ENCODE peak calls at places on chromosomes 7 and 10, in four cellular contexts. One of them, this sample, is unnamed.

GRCh38 chr10:126963354-126963753 is 58.1 kb downstream of the DOCK1 start:
- DNase-seq in pancreas: no peak
- DNase-seq in body of pancreas: no peak
- DNase-seq in GM12878: no peak
- DNase-seq in this sample: no peak

GRCh38 chr7:123437447-123437995 is 96.9 kb downstream of the IQUB start:
- DNase-seq in pancreas: no peak
- DNase-seq in body of pancreas: no peak
- DNase-seq in GM12878: no peak
- DNase-seq in this sample: no peak

GRCh38 chr7:79734158-79734557 is 280.7 kb upstream of the MAGI2 start:
- DNase-seq in pancreas: no peak
- DNase-seq in body of pancreas: no peak
- DNase-seq in GM12878: no peak
- DNase-seq in this sample: no peak

GRCh38 chr10:62382831-62383230 is 8.7 kb downstream of the ZNF365 start:
- DNase-seq in pancreas: no peak
- DNase-seq in body of pancreas: no peak
- DNase-seq in GM12878: no peak
- DNase-seq in this sample: no peak

GRCh38 chr7:7051221-7051877 is 131.0 kb upstream of the C1GALT1 start:
- DNase-seq in pancreas: no peak
- DNase-seq in body of pancreas: no peak
- DNase-seq in GM12878: peak
- DNase-seq in this sample: peak

GRCh38 chr10:51422311-51423120 is 276.9 kb downstream of the CSTF2T start:
- DNase-seq in pancreas: no peak
- DNase-seq in body of pancreas: peak
- DNase-seq in GM12878: peak
- DNase-seq in this sample: peak

GRCh38 chr7:18916826-18917225 is 200.6 kb downstream of the TWIST1 start:
- DNase-seq in pancreas: no peak
- DNase-seq in body of pancreas: no peak
- DNase-seq in GM12878: no peak
- DNase-seq in this sample: no peak

GRCh38 chr10:21981118-21981517 is 22.4 kb downstream of the DNAJC1 start:
- DNase-seq in pancreas: no peak
- DNase-seq in body of pancreas: no peak
- DNase-seq in GM12878: no peak
- DNase-seq in this sample: no peak

GRCh38 chr7:105336009-105336408 is 52.7 kb downstream of the SRPK2 start:
- DNase-seq in pancreas: no peak
- DNase-seq in body of pancreas: no peak
- DNase-seq in GM12878: no peak
- DNase-seq in this sample: no peak

GRCh38 chr10:103281753-103282152 is 4.8 kb downstream of the INA start:
- DNase-seq in pancreas: no peak
- DNase-seq in body of pancreas: no peak
- DNase-seq in GM12878: no peak
- DNase-seq in this sample: no peak

GRCh38 chr7:464712-465461 is 54.8 kb downstream of the PDGFA start:
- DNase-seq in pancreas: peak
- DNase-seq in body of pancreas: peak
- DNase-seq in GM12878: no peak
- DNase-seq in this sample: peak

GRCh38 chr10:45408421-45409319 is 34.7 kb downstream of the ALOX5 start:
- DNase-seq in pancreas: no peak
- DNase-seq in body of pancreas: peak
- DNase-seq in GM12878: no peak
- DNase-seq in this sample: peak

GRCh38 chr7:16758634-16759602 is 5.4 kb downstream of the TSPAN13 start:
- DNase-seq in pancreas: no peak
- DNase-seq in body of pancreas: no peak
- DNase-seq in GM12878: no peak
- DNase-seq in this sample: no peak

GRCh38 chr7:88104732-88105131 is 115.1 kb downstream of the SRI start:
- DNase-seq in pancreas: no peak
- DNase-seq in body of pancreas: no peak
- DNase-seq in GM12878: no peak
- DNase-seq in this sample: no peak

GRCh38 chr10:131691481-131692090 is 209.2 kb upstream of the PPP2R2D start:
- DNase-seq in pancreas: no peak
- DNase-seq in body of pancreas: no peak
- DNase-seq in GM12878: no peak
- DNase-seq in this sample: no peak

GRCh38 chr10:126504051-126504760 is 115.9 kb upstream of the ADAM12 start:
- DNase-seq in pancreas: peak
- DNase-seq in body of pancreas: peak
- DNase-seq in GM12878: no peak
- DNase-seq in this sample: peak

GRCh38 chr7:3579638-3580219 is 278.7 kb downstream of the SDK1 start:
- DNase-seq in pancreas: no peak
- DNase-seq in body of pancreas: no peak
- DNase-seq in GM12878: no peak
- DNase-seq in this sample: no peak

GRCh38 chr7:2198206-2198605 is 34.5 kb downstream of the MAD1L1 start:
- DNase-seq in pancreas: no peak
- DNase-seq in body of pancreas: no peak
- DNase-seq in GM12878: no peak
- DNase-seq in this sample: no peak

GRCh38 chr7:16561943-16562342 is 35.3 kb downstream of the LRRC72 start:
- DNase-seq in pancreas: no peak
- DNase-seq in body of pancreas: no peak
- DNase-seq in GM12878: no peak
- DNase-seq in this sample: no peak

GRCh38 chr7:2959828-2960599 is 83.7 kb downstream of the CARD11 start:
- DNase-seq in pancreas: no peak
- DNase-seq in body of pancreas: no peak
- DNase-seq in GM12878: no peak
- DNase-seq in this sample: no peak

GRCh38 chr10:28432210-28432676 is 100.7 kb upstream of the WAC start:
- DNase-seq in pancreas: peak
- DNase-seq in body of pancreas: peak
- DNase-seq in GM12878: no peak
- DNase-seq in this sample: peak

GRCh38 chr7:4683043-4683883 is 1.2 kb downstream of the FOXK1 start:
- DNase-seq in pancreas: peak
- DNase-seq in body of pancreas: peak
- DNase-seq in GM12878: no peak
- DNase-seq in this sample: no peak

GRCh38 chr7:19773361-19773760 is at the start of gene TMEM196:
- DNase-seq in pancreas: peak
- DNase-seq in body of pancreas: no peak
- DNase-seq in GM12878: no peak
- DNase-seq in this sample: peak

GRCh38 chr7:138170959-138171703 is 94.9 kb downstream of the AKR1D1 start:
- DNase-seq in pancreas: no peak
- DNase-seq in body of pancreas: no peak
- DNase-seq in GM12878: peak
- DNase-seq in this sample: no peak

GRCh38 chr7:100897772-100898454 is 2.2 kb upstream of the ACHE start:
- DNase-seq in pancreas: no peak
- DNase-seq in body of pancreas: peak
- DNase-seq in GM12878: no peak
- DNase-seq in this sample: no peak

GRCh38 chr10:22437620-22438588 is 92.6 kb downstream of the SPAG6 start:
- DNase-seq in pancreas: no peak
- DNase-seq in body of pancreas: no peak
- DNase-seq in GM12878: no peak
- DNase-seq in this sample: peak

GRCh38 chr10:12418000-12418399 is 68.7 kb downstream of the CAMK1D start:
- DNase-seq in pancreas: no peak
- DNase-seq in body of pancreas: peak
- DNase-seq in GM12878: no peak
- DNase-seq in this sample: no peak

GRCh38 chr10:12708921-12709320 is 292.6 kb downstream of the CCDC3 start:
- DNase-seq in pancreas: no peak
- DNase-seq in body of pancreas: no peak
- DNase-seq in GM12878: no peak
- DNase-seq in this sample: no peak

GRCh38 chr7:82362129-82362528 is 81.4 kb downstream of the CACNA2D1 start:
- DNase-seq in pancreas: no peak
- DNase-seq in body of pancreas: no peak
- DNase-seq in GM12878: no peak
- DNase-seq in this sample: no peak

GRCh38 chr10:118110750-118111149 is 64.0 kb upstream of the RAB11FIP2 start:
- DNase-seq in pancreas: no peak
- DNase-seq in body of pancreas: no peak
- DNase-seq in GM12878: no peak
- DNase-seq in this sample: no peak

GRCh38 chr10:6140141-6140841 is 51.5 kb downstream of the RBM17 start:
- DNase-seq in pancreas: no peak
- DNase-seq in body of pancreas: no peak
- DNase-seq in GM12878: no peak
- DNase-seq in this sample: no peak

GRCh38 chr7:594920-595620 is 75.4 kb upstream of the PDGFA start:
- DNase-seq in pancreas: peak
- DNase-seq in body of pancreas: no peak
- DNase-seq in GM12878: no peak
- DNase-seq in this sample: no peak

GRCh38 chr7:42886866-42887509 is 24.9 kb downstream of the C7orf25 start:
- DNase-seq in pancreas: no peak
- DNase-seq in body of pancreas: no peak
- DNase-seq in GM12878: no peak
- DNase-seq in this sample: no peak

GRCh38 chr10:19719320-19719719 is 96.9 kb upstream of the PLXDC2 start:
- DNase-seq in pancreas: no peak
- DNase-seq in body of pancreas: no peak
- DNase-seq in GM12878: no peak
- DNase-seq in this sample: no peak

GRCh38 chr10:19710600-19710999 is 105.6 kb upstream of the PLXDC2 start:
- DNase-seq in pancreas: no peak
- DNase-seq in body of pancreas: no peak
- DNase-seq in GM12878: no peak
- DNase-seq in this sample: no peak

GRCh38 chr10:19713800-19714525 is 102.3 kb upstream of the PLXDC2 start:
- DNase-seq in pancreas: no peak
- DNase-seq in body of pancreas: no peak
- DNase-seq in GM12878: no peak
- DNase-seq in this sample: no peak
- TF ChIP-seq CTCF in pancreas: no peak
- TF ChIP-seq CTCF in body of pancreas: no peak
- TF ChIP-seq CTCF in GM12878: no peak
- TF ChIP-seq CTCF in this sample: no peak

GRCh38 chr10:129970404-129971364 is 6.6 kb upstream of the EBF3 start:
- DNase-seq in pancreas: no peak
- DNase-seq in body of pancreas: no peak
- DNase-seq in GM12878: no peak
- DNase-seq in this sample: no peak
- H3K4me3 ChIP-seq in pancreas: no peak
- H3K4me3 ChIP-seq in body of pancreas: no peak
- H3K4me3 ChIP-seq in GM12878: no peak
- H3K4me3 ChIP-seq in this sample: peak

GRCh38 chr7:149800169-149800555 is 26.8 kb upstream of the ZNF467 start:
- DNase-seq in pancreas: no peak
- DNase-seq in body of pancreas: no peak
- DNase-seq in GM12878: no peak
- DNase-seq in this sample: no peak

GRCh38 chr7:149801816-149802215 is 28.4 kb upstream of the ZNF467 start:
- DNase-seq in pancreas: no peak
- DNase-seq in body of pancreas: no peak
- DNase-seq in GM12878: no peak
- DNase-seq in this sample: no peak

GRCh38 chr7:149801002-149801566 is 27.7 kb upstream of the ZNF467 start:
- DNase-seq in pancreas: no peak
- DNase-seq in body of pancreas: no peak
- DNase-seq in GM12878: no peak
- DNase-seq in this sample: no peak

GRCh38 chr7:149797771-149798170 is 24.4 kb upstream of the ZNF467 start:
- DNase-seq in pancreas: no peak
- DNase-seq in body of pancreas: no peak
- DNase-seq in GM12878: no peak
- DNase-seq in this sample: no peak

DNA sequence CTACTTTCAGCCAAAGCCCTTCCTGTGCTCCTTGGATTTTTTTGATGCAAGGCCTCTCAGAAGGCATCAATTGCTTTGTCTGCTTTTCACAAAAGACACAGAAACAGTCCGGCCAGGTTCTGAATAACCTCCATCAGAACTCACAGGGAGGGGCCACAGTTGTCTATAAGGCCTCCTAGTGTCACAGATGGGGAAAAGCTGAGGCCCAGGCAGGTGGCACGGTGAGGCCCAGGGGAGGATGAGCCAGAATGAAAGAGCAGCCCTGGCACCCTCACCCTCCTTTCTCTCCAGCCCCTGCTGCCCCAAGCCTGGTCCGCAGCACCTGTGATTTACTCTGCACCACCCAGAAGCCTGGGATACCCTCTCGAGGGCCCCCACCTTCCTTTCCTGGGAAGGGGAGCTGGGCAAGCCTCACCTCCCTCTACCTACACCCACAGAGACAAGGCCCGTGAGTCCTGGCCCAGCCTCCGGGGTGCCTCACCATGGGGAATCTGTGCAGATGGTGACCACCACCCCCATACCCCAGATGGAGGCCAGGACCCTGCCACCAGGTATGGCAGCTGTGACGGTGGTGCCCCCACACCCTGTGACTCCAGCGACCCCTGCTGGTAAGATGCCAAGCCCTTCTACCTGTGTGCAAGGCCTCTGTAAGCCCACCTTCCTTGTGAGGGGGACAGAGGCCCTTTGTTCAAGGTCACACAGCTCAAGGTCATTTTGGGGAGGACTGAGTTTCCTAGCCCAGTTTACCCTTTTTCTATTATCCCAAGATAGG is 26.2 kb upstream of the ZNF467 start:
- DNase-seq in pancreas: no peak
- DNase-seq in body of pancreas: peak
- DNase-seq in GM12878: no peak
- DNase-seq in this sample: no peak
- TF ChIP-seq CTCF in pancreas: peak
- TF ChIP-seq CTCF in body of pancreas: peak
- TF ChIP-seq CTCF in GM12878: peak
- TF ChIP-seq CTCF in this sample: no peak

DNA sequence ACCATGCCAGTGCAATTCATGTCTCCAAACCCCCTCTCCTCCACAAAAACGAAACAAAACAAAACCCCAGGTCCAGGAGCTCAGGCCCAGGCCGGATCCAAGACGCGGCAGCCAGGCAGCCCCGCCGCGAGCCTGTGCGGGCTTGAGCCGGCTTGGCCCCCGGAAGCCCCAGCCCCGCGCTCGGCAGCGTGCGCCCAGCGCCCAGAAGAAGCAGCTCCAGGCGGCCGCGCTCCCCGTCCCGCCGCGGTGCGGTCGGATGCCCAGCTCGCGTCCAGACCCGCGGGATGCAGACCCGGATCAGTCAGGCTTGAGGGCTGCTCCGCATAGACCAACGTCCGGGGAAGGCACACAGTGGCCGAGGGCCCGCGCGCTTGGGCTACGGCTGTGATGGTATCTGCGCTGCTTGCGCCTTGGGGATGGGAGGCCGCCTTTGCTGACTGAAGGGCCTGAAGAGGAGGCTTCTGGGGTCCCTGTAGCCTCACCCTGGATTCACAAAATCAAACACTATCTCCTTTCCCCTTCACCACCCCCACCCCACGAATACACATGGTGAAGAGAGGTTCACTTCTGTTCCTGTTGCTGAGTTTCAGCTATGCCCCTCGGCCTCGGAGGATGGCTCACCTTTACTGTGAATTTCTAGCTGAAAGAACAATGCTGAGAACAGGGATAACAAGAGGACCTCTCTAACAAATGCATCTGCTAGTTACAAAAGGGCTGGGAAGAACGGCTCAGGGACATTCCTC is 79.9 kb upstream of the EN2 start:
- DNase-seq in pancreas: peak
- DNase-seq in body of pancreas: peak
- DNase-seq in GM12878: no peak
- DNase-seq in this sample: no peak
- H3K4me3 ChIP-seq in pancreas: no peak
- H3K4me3 ChIP-seq in body of pancreas: no peak
- H3K4me3 ChIP-seq in GM12878: no peak
- H3K4me3 ChIP-seq in this sample: no peak

This sample was measured in adrenal gland.